ENCODE peak calls at places on chromosomes 3 and 15, in eight cellular contexts. One of them, this sample, is unnamed.
A peak's percentile ranks its signal among the peaks of the same experiment; 100 is the strongest.

GRCh38 chr3:115469649-115470048 is 153.7 kb upstream of the GAP43 start:
- ATAC-seq in right lobe of liver: peak; percentile 73
- ATAC-seq in HCT116: no peak
- ATAC-seq in heart left ventricle: no peak
- ATAC-seq in body of pancreas: no peak
- ATAC-seq in GM12878: no peak
- ATAC-seq in upper lobe of left lung: no peak
- ATAC-seq in IMR-90: no peak
- ATAC-seq in this sample: no peak

GRCh38 chr3:127325630-127325961 is 37.8 kb upstream of the PRR20G start:
- ATAC-seq in right lobe of liver: no peak
- ATAC-seq in HCT116: no peak
- ATAC-seq in heart left ventricle: peak; percentile 60
- ATAC-seq in body of pancreas: no peak
- ATAC-seq in GM12878: no peak
- ATAC-seq in upper lobe of left lung: no peak
- ATAC-seq in IMR-90: no peak
- ATAC-seq in this sample: no peak

GRCh38 chr3:193261970-193262369 is 20.9 kb downstream of the PLAAT1 start:
- ATAC-seq in right lobe of liver: no peak
- ATAC-seq in HCT116: no peak
- ATAC-seq in heart left ventricle: peak; percentile 60
- ATAC-seq in body of pancreas: no peak
- ATAC-seq in GM12878: no peak
- ATAC-seq in upper lobe of left lung: no peak
- ATAC-seq in IMR-90: no peak
- ATAC-seq in this sample: no peak

GRCh38 chr15:73517566-73517965 is 74.6 kb downstream of the REC114 start:
- ATAC-seq in right lobe of liver: no peak
- ATAC-seq in HCT116: no peak
- ATAC-seq in heart left ventricle: peak; percentile 94
- ATAC-seq in body of pancreas: no peak
- ATAC-seq in GM12878: no peak
- ATAC-seq in upper lobe of left lung: no peak
- ATAC-seq in IMR-90: no peak
- ATAC-seq in this sample: no peak

GRCh38 chr3:141302364-141303141 is 65.8 kb upstream of the ZBTB38 start:
- ATAC-seq in right lobe of liver: peak; percentile 18
- ATAC-seq in HCT116: no peak
- ATAC-seq in heart left ventricle: peak; percentile 24
- ATAC-seq in body of pancreas: no peak
- ATAC-seq in GM12878: peak; percentile 7
- ATAC-seq in upper lobe of left lung: no peak
- ATAC-seq in IMR-90: peak; percentile 74
- ATAC-seq in this sample: peak; percentile 61

GRCh38 chr3:9169951-9170850 is 79.2 kb downstream of the SRGAP3 start:
- ATAC-seq in right lobe of liver: no peak
- ATAC-seq in HCT116: no peak
- ATAC-seq in heart left ventricle: no peak
- ATAC-seq in body of pancreas: no peak
- ATAC-seq in GM12878: no peak
- ATAC-seq in upper lobe of left lung: peak; percentile 12
- ATAC-seq in IMR-90: no peak
- ATAC-seq in this sample: no peak

GRCh38 chr3:53571264-53571663 is 76.9 kb downstream of the CACNA1D start:
- ATAC-seq in right lobe of liver: no peak
- ATAC-seq in HCT116: no peak
- ATAC-seq in heart left ventricle: no peak
- ATAC-seq in body of pancreas: no peak
- ATAC-seq in GM12878: no peak
- ATAC-seq in upper lobe of left lung: peak; percentile 83
- ATAC-seq in IMR-90: no peak
- ATAC-seq in this sample: no peak

GRCh38 chr3:17074559-17074958 is 189.8 kb downstream of the PLCL2 start:
- ATAC-seq in right lobe of liver: no peak
- ATAC-seq in HCT116: no peak
- ATAC-seq in heart left ventricle: no peak
- ATAC-seq in body of pancreas: no peak
- ATAC-seq in GM12878: no peak
- ATAC-seq in upper lobe of left lung: no peak
- ATAC-seq in IMR-90: no peak
- ATAC-seq in this sample: no peak

GRCh38 chr15:50150349-50150748 is 31.3 kb upstream of the ATP8B4 start:
- ATAC-seq in right lobe of liver: no peak
- ATAC-seq in HCT116: no peak
- ATAC-seq in heart left ventricle: no peak
- ATAC-seq in body of pancreas: no peak
- ATAC-seq in GM12878: peak; percentile 24
- ATAC-seq in upper lobe of left lung: no peak
- ATAC-seq in IMR-90: no peak
- ATAC-seq in this sample: no peak

GRCh38 chr3:171906951-171907676 is 64.0 kb downstream of the TMEM212 start:
- ATAC-seq in right lobe of liver: peak; percentile 24
- ATAC-seq in HCT116: no peak
- ATAC-seq in heart left ventricle: no peak
- ATAC-seq in body of pancreas: no peak
- ATAC-seq in GM12878: no peak
- ATAC-seq in upper lobe of left lung: peak; percentile 26
- ATAC-seq in IMR-90: no peak
- ATAC-seq in this sample: no peak

GRCh38 chr3:142725352-142725739 is 1.5 kb downstream of the TRPC1 start:
- ATAC-seq in right lobe of liver: no peak
- ATAC-seq in HCT116: no peak
- ATAC-seq in heart left ventricle: no peak
- ATAC-seq in body of pancreas: no peak
- ATAC-seq in GM12878: no peak
- ATAC-seq in upper lobe of left lung: no peak
- ATAC-seq in IMR-90: no peak
- ATAC-seq in this sample: no peak

GRCh38 chr3:142723665-142723967 is 218 bp upstream of the TRPC1 start:
- ATAC-seq in right lobe of liver: no peak
- ATAC-seq in HCT116: peak; percentile 7
- ATAC-seq in heart left ventricle: peak; percentile 19
- ATAC-seq in body of pancreas: peak; percentile 12
- ATAC-seq in GM12878: no peak
- ATAC-seq in upper lobe of left lung: no peak
- ATAC-seq in IMR-90: peak; percentile 2
- ATAC-seq in this sample: peak; percentile 22

GRCh38 chr3:142726017-142726416 is 2.2 kb downstream of the TRPC1 start:
- ATAC-seq in right lobe of liver: no peak
- ATAC-seq in HCT116: no peak
- ATAC-seq in heart left ventricle: no peak
- ATAC-seq in body of pancreas: no peak
- ATAC-seq in GM12878: no peak
- ATAC-seq in upper lobe of left lung: no peak
- ATAC-seq in IMR-90: no peak
- ATAC-seq in this sample: no peak

GRCh38 chr3:142724682-142725351 is 983 bp downstream of the TRPC1 start:
- ATAC-seq in right lobe of liver: peak; percentile 42
- ATAC-seq in HCT116: peak; percentile 47
- ATAC-seq in heart left ventricle: peak; percentile 54
- ATAC-seq in body of pancreas: peak; percentile 16
- ATAC-seq in GM12878: no peak
- ATAC-seq in upper lobe of left lung: peak; percentile 62
- ATAC-seq in IMR-90: peak; percentile 49
- ATAC-seq in this sample: peak; percentile 42

GRCh38 chr3:142723968-142724681 is at the start of gene TRPC1:
- ATAC-seq in right lobe of liver: peak; percentile 96
- ATAC-seq in HCT116: peak; percentile 92
- ATAC-seq in heart left ventricle: peak; percentile 94
- ATAC-seq in body of pancreas: peak; percentile 95
- ATAC-seq in GM12878: peak; percentile 97
- ATAC-seq in upper lobe of left lung: peak; percentile 89
- ATAC-seq in IMR-90: peak; percentile 92
- ATAC-seq in this sample: peak; percentile 94
- TF ChIP-seq POLR2A in right lobe of liver: peak; percentile 58
- TF ChIP-seq POLR2A in HCT116: peak; percentile 72
- TF ChIP-seq POLR2A in heart left ventricle: peak; percentile 86
- TF ChIP-seq POLR2A in body of pancreas: peak; percentile 59
- TF ChIP-seq POLR2A in GM12878: peak; percentile 79
- TF ChIP-seq POLR2A in upper lobe of left lung: no peak
- TF ChIP-seq POLR2A in IMR-90: peak; percentile 75
- TF ChIP-seq POLR2A in this sample: peak; percentile 76

GRCh38 chr3:45011756-45012441 is 14.2 kb upstream of the CLEC3B start:
- ATAC-seq in right lobe of liver: peak; percentile 78
- ATAC-seq in HCT116: no peak
- ATAC-seq in heart left ventricle: peak; percentile 90
- ATAC-seq in body of pancreas: peak; percentile 47
- ATAC-seq in GM12878: peak; percentile 89
- ATAC-seq in upper lobe of left lung: peak; percentile 73
- ATAC-seq in IMR-90: peak; percentile 77
- ATAC-seq in this sample: peak; percentile 93

GRCh38 chr3:45009868-45010267 is 16.2 kb upstream of the CLEC3B start:
- ATAC-seq in right lobe of liver: no peak
- ATAC-seq in HCT116: no peak
- ATAC-seq in heart left ventricle: no peak
- ATAC-seq in body of pancreas: no peak
- ATAC-seq in GM12878: no peak
- ATAC-seq in upper lobe of left lung: no peak
- ATAC-seq in IMR-90: no peak
- ATAC-seq in this sample: no peak

GRCh38 chr3:45012577-45012976 is 13.5 kb upstream of the CLEC3B start:
- ATAC-seq in right lobe of liver: no peak
- ATAC-seq in HCT116: no peak
- ATAC-seq in heart left ventricle: peak; percentile 3
- ATAC-seq in body of pancreas: no peak
- ATAC-seq in GM12878: no peak
- ATAC-seq in upper lobe of left lung: no peak
- ATAC-seq in IMR-90: no peak
- ATAC-seq in this sample: no peak

GRCh38 chr3:45008117-45008516 is 18.0 kb upstream of the CLEC3B start:
- ATAC-seq in right lobe of liver: no peak
- ATAC-seq in HCT116: no peak
- ATAC-seq in heart left ventricle: no peak
- ATAC-seq in body of pancreas: no peak
- ATAC-seq in GM12878: no peak
- ATAC-seq in upper lobe of left lung: no peak
- ATAC-seq in IMR-90: peak; percentile 5
- ATAC-seq in this sample: no peak

GRCh38 chr3:45010718-45011355 is 15.3 kb upstream of the CLEC3B start:
- ATAC-seq in right lobe of liver: no peak
- ATAC-seq in HCT116: no peak
- ATAC-seq in heart left ventricle: peak; percentile 26
- ATAC-seq in body of pancreas: no peak
- ATAC-seq in GM12878: no peak
- ATAC-seq in upper lobe of left lung: peak; percentile 79
- ATAC-seq in IMR-90: peak; percentile 83
- ATAC-seq in this sample: peak; percentile 38
- H3K4me3 ChIP-seq in right lobe of liver: no peak overlapping the region
- H3K4me3 ChIP-seq in HCT116: no peak overlapping the region
- H3K4me3 ChIP-seq in heart left ventricle: no peak overlapping the region
- H3K4me3 ChIP-seq in body of pancreas: no peak overlapping the region
- H3K4me3 ChIP-seq in GM12878: no peak overlapping the region
- H3K4me3 ChIP-seq in upper lobe of left lung: no peak overlapping the region
- H3K4me3 ChIP-seq in IMR-90: no peak overlapping the region
- H3K4me3 ChIP-seq in this sample: no peak overlapping the region

GRCh38 chr15:29920515-29920914 is 98.2 kb upstream of the TJP1 start:
- ATAC-seq in right lobe of liver: no peak
- ATAC-seq in HCT116: peak; percentile 66
- ATAC-seq in heart left ventricle: no peak
- ATAC-seq in body of pancreas: peak; percentile 54
- ATAC-seq in GM12878: no peak
- ATAC-seq in upper lobe of left lung: peak; percentile 61
- ATAC-seq in IMR-90: no peak
- ATAC-seq in this sample: no peak

GRCh38 chr15:29921130-29921601 is 98.9 kb upstream of the TJP1 start:
- ATAC-seq in right lobe of liver: no peak
- ATAC-seq in HCT116: peak; percentile 67
- ATAC-seq in heart left ventricle: no peak
- ATAC-seq in body of pancreas: peak; percentile 45
- ATAC-seq in GM12878: no peak
- ATAC-seq in upper lobe of left lung: peak; percentile 23
- ATAC-seq in IMR-90: no peak
- ATAC-seq in this sample: no peak

GRCh38 chr15:29919380-29919881 is 97.2 kb upstream of the TJP1 start:
- ATAC-seq in right lobe of liver: no peak
- ATAC-seq in HCT116: no peak
- ATAC-seq in heart left ventricle: no peak
- ATAC-seq in body of pancreas: no peak
- ATAC-seq in GM12878: no peak
- ATAC-seq in upper lobe of left lung: no peak
- ATAC-seq in IMR-90: no peak
- ATAC-seq in this sample: no peak

GRCh38 chr15:29914441-29915053 is 92.3 kb upstream of the TJP1 start:
- ATAC-seq in right lobe of liver: no peak
- ATAC-seq in HCT116: no peak
- ATAC-seq in heart left ventricle: peak; percentile 26
- ATAC-seq in body of pancreas: peak; percentile 56
- ATAC-seq in GM12878: no peak
- ATAC-seq in upper lobe of left lung: no peak
- ATAC-seq in IMR-90: no peak
- ATAC-seq in this sample: no peak

DNA sequence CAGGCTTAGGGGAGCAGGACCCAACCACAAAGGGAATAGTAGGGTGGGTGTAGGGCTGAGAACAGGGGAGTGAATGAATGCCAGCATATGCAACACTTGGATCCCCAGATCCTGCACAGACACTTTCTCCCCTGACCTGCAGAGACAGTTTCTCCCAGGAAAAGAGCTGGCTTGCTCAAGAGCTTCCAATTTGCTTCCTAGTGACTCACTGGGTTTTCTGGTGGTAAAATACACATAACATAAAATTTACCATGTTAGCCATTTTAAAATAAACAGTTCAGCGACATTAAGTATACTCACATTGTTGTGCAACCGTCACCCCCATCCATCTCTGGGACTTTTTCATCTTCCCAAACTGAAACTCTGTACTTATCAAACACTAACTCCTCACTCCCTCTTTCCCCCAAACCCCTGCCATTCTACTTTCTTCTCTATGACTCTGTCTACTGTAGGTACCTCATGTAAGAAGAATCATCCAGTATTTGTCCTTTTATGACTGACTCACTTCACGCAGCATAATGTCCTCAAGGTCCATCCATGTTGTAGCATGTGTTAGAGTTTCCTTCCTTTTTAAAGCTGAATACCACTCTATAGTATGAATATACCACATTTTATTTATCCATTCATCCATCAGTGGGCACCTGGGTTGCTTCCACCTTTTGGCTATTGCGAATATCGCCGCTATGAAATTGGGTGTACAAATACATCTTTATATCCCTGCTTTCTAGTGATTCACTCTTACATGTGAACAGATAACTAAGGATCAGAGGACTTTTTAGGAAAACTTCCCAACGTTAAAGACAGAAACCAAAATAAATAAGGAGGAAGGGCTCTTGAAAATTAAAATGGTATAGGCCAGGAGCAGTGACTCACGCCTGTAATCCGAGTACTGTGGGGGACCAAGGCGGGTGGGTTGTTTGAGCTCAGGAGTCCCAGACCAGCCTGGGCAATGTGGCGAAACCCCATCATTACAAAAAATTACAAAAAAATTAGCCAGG is 95.6 kb upstream of the TJP1 start:
- ATAC-seq in right lobe of liver: no peak
- ATAC-seq in HCT116: no peak
- ATAC-seq in heart left ventricle: no peak
- ATAC-seq in body of pancreas: no peak
- ATAC-seq in GM12878: no peak
- ATAC-seq in upper lobe of left lung: no peak
- ATAC-seq in IMR-90: peak; percentile 80
- ATAC-seq in this sample: no peak
- H3K4me1 ChIP-seq in right lobe of liver: no peaks in the 10 kb centered on the region
- H3K4me1 ChIP-seq in HCT116: peaks cover 38% of the 10 kb centered on the region
- H3K4me1 ChIP-seq in heart left ventricle: no peaks in the 10 kb centered on the region
- H3K4me1 ChIP-seq in body of pancreas: peaks cover 5% of the 10 kb centered on the region
- H3K4me1 ChIP-seq in GM12878: no peaks in the 10 kb centered on the region
- H3K4me1 ChIP-seq in upper lobe of left lung: no peaks in the 10 kb centered on the region
- H3K4me1 ChIP-seq in IMR-90: peaks cover 20% of the 10 kb centered on the region
- H3K4me1 ChIP-seq in this sample: no peaks in the 10 kb centered on the region

GRCh38 chr3:63960048-63960711 is 48.0 kb upstream of the SCAANT1 start:
- ATAC-seq in right lobe of liver: peak; percentile 48
- ATAC-seq in HCT116: peak; percentile 81
- ATAC-seq in heart left ventricle: peak; percentile 65
- ATAC-seq in body of pancreas: peak; percentile 61
- ATAC-seq in GM12878: peak; percentile 6
- ATAC-seq in upper lobe of left lung: no peak
- ATAC-seq in IMR-90: peak; percentile 76
- ATAC-seq in this sample: peak; percentile 58
- TF ChIP-seq POLR2A in right lobe of liver: no peak
- TF ChIP-seq POLR2A in HCT116: no peak
- TF ChIP-seq POLR2A in heart left ventricle: no peak
- TF ChIP-seq POLR2A in body of pancreas: peak; percentile 16
- TF ChIP-seq POLR2A in GM12878: no peak
- TF ChIP-seq POLR2A in upper lobe of left lung: no peak
- TF ChIP-seq POLR2A in IMR-90: no peak
- TF ChIP-seq POLR2A in this sample: no peak

This sample was measured in gastroesophageal sphincter.